ENCODE peak calls at places on chromosomes 1 and 21, in four cellular contexts. G is K562, Z is H1, E is HepG2. R is an unnamed sample.

GRCh38 chr1:37808369-37809319 is 636 bp upstream of the YRDC start:
- DNase-seq in G (peak), Z (no peak), E (no peak), R (peak)

GRCh38 chr1:30596891-30597290 is 126.5 kb downstream of the MATN1 start:
- DNase-seq in G (no peak), Z (no peak), E (no peak), R (no peak)

GRCh38 chr1:160942926-160943325 is 11.7 kb downstream of the ITLN2 start:
- DNase-seq in G (no peak), Z (no peak), E (peak), R (peak)

GRCh38 chr1:184062640-184063280 is 11.2 kb downstream of the TSEN15 start:
- DNase-seq in G (no peak), Z (no peak), E (no peak), R (no peak)

GRCh38 chr1:53715478-53715877 is 23.5 kb downstream of the GLIS1 start:
- DNase-seq in G (peak), Z (peak), E (peak), R (no peak)

GRCh38 chr1:67372136-67372535 is 58.1 kb downstream of the SERBP1 start:
- DNase-seq in G (no peak), Z (no peak), E (no peak), R (no peak)

GRCh38 chr1:74467786-74468377 is 44.5 kb downstream of the LRRC53 start:
- DNase-seq in G (no peak), Z (no peak), E (no peak), R (no peak)

GRCh38 chr1:72394457-72394856 is 112.1 kb upstream of the NEGR1 start:
- DNase-seq in G (no peak), Z (no peak), E (no peak), R (no peak)

GRCh38 chr21:42495765-42496119 is 282 bp downstream of the RSPH1 start:
- DNase-seq in G (no peak), Z (no peak), E (no peak), R (no peak)

GRCh38 chr1:184219414-184219813 is 167.4 kb upstream of the C1orf21 start:
- DNase-seq in G (no peak), Z (no peak), E (no peak), R (no peak)

GRCh38 chr21:42248783-42249597 is 30.1 kb downstream of the ABCG1 start:
- DNase-seq in G (no peak), Z (no peak), E (no peak), R (no peak)

GRCh38 chr1:202198360-202198711 is 4.7 kb downstream of the LGR6 start:
- DNase-seq in G (no peak), Z (no peak), E (no peak), R (no peak)

GRCh38 chr1:202192770-202193613 is 607 bp upstream of the LGR6 start:
- DNase-seq in G (peak), Z (no peak), E (peak), R (peak)

GRCh38 chr1:202197670-202198359 is 4.2 kb downstream of the LGR6 start:
- DNase-seq in G (no peak), Z (no peak), E (no peak), R (no peak)

GRCh38 chr1:202193614-202194327 is at the start of gene LGR6:
- DNase-seq in G (no peak), Z (no peak), E (no peak), R (no peak)

GRCh38 chr1:202194328-202194648 is 689 bp downstream of the LGR6 start:
- DNase-seq in G (no peak), Z (no peak), E (no peak), R (no peak)
- TF ChIP-seq PHF8 in G (no peak), Z (no peak), E (no peak), R (no peak)

DNA sequence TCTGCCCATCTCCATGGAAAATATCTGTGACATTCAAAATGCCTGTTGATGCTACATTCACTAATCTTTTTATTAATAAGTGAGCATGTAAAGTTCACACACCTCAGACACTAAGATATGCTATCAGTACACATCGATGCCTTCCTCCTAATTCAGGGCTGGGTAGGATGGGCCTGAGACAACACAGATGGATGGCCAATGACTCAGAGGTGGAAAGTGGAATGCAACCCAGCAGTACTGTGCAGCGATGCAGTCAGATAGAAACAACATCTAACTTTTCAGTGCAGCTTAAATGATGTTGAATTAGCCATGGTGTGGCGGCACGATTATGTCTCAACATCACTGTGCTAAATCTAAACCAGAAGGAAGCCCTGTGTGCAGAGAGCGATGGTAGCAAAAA is 161.6 kb upstream of the KCNJ15 start:
- DNase-seq in G (no peak), Z (no peak), E (no peak), R (no peak)
- H3K4me3 ChIP-seq in G (no peak), Z (no peak), E (no peak), R (no peak)

GRCh38 chr1:119964673-119965363 is 68.5 kb upstream of the ADAM30 start:
- DNase-seq in G (no peak), Z (no peak), E (no peak), R (no peak)
- TF ChIP-seq PHF8 in G (no peak), Z (no peak), E (no peak), R (no peak)

GRCh38 chr1:156434976-156435550 is 65.5 kb downstream of the MEF2D start:
- DNase-seq in G (no peak), Z (no peak), E (no peak), R (no peak)
- H3K4me3 ChIP-seq in G (no peak), Z (no peak), E (no peak), R (no peak)

GRCh38 chr1:9860887-9861286 is 37.1 kb upstream of the CLSTN1 start:
- DNase-seq in G (no peak), Z (no peak), E (no peak), R (no peak)

GRCh38 chr1:9861371-9861770 is 37.6 kb upstream of the CLSTN1 start:
- DNase-seq in G (no peak), Z (no peak), E (no peak), R (no peak)

GRCh38 chr1:9863371-9863770 is 39.6 kb upstream of the CLSTN1 start:
- DNase-seq in G (no peak), Z (no peak), E (no peak), R (no peak)

GRCh38 chr1:9858293-9859035 is 34.7 kb upstream of the CLSTN1 start:
- DNase-seq in G (no peak), Z (no peak), E (no peak), R (no peak)

DNA sequence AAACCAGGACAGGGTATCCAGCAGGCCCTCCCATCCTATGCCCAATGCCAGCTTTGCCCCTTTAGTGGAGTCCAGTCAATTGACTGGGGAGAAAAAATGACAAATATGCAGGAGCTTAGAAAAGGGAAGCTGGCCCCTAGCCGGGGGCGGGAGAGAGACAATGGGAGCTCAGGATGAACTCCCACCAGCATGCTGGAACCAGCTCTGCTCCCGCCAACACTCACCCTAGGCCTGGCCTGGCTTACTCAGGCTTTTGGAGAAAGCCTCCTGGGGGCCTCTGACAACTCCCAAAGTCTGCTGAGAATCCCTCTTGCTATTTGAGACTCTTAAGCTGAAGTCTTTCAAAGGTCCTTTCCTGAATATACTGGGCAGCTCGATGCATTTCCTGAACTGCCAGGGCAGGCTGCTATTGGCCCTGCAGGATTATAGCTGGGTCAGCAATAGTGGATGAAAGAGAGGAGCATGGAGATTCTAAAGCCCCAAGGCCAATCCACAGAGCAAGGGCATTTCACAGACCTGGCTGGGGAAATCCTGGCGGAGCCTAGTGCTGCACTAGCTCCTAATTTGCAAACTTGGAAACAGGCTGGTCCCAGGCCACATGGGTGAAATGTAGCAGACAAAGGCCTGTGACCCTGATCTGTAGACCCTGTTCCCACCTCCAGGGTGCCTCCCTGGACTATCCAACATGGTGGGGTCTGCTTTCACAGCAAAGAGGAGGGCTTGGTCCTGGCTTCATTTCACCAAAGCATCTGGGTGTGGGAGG is 35.7 kb upstream of the CLSTN1 start:
- DNase-seq in G (no peak), Z (no peak), E (no peak), R (no peak)
- TF ChIP-seq PHF8 in G (no peak), Z (no peak), E (no peak), R (no peak)

DNA sequence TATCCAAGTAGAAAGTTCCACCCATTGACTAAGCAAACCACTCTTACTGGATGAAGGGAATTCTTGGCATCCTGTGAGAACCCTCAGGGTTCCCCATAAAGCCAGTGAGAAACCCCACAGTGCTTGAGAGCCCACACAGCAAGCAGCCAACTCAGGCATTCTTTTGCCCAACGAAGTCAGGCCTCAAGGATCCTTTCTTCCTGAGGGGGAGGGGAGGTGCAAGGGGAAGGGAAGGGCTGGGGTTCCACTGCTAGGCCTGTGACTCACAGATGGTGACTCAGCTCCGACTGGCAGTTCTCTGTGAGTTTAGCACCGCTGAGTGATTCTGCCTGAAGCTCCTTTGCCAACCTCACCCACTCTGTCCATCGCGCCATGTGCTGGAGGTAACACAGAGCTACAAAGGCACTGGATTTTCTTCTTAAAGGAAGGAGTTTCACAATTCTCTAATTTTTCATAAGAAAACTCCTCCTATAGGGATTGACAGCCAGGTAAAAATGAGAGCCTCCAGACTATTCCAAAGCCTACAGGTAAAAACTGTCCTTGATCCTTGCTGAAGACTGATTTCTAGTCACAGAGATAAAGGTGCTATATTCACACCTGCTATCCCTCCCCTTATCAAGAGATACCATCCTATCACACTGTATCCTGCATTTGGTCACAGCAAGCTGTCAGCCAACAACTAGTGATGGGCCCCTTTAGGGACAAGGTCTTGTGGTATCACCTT is 4.8 kb downstream of the ENO1 start:
- DNase-seq in G (peak), Z (peak), E (no peak), R (peak)
- H3K4me3 ChIP-seq in G (peak), Z (no peak), E (peak), R (peak)

DNA sequence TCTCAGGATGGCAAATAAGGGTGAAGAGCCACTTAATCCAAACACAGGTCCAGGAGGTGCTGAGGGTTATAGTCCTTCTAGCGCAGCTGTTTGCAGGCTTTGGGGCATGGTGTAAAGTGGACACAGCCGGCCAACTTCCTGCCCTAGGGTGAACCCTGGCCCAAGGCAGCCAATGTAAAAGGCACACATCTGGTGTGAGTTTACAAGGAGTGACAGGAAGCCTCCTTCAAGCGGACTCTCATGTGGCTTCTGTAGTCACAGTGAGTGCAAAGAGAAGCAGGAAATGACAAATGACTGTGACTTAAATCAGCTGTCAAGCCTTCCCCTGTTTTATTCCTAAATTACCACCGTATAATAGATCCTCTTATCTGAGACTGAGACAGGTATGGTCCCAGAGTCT is 213.0 kb downstream of the CRB1 start:
- DNase-seq in G (no peak), Z (no peak), E (no peak), R (no peak)
- TF ChIP-seq PHF8 in G (no peak), Z (no peak), E (no peak), R (no peak)

GRCh38 chr1:156921053-156921529 is 659 bp downstream of the LRRC71 start:
- DNase-seq in G (no peak), Z (no peak), E (no peak), R (no peak)
- H3K4me3 ChIP-seq in G (no peak), Z (peak), E (no peak), R (no peak)

GRCh38 chr1:155131285-155131684 is 3.6 kb downstream of the EFNA1 start:
- DNase-seq in G (peak), Z (no peak), E (no peak), R (no peak)
- TF ChIP-seq PHF8 in G (no peak), Z (no peak), E (no peak), R (no peak)

GRCh38 chr1:32926562-32926961 is 25.4 kb upstream of the TMEM54 start:
- DNase-seq in G (no peak), Z (no peak), E (no peak), R (no peak)
- H3K4me3 ChIP-seq in G (no peak), Z (no peak), E (no peak), R (no peak)

R was measured in A549.